ENCODE peak calls at places on chromosomes 7 and 10, in ten cellular contexts. O is posterior cingulate gyrus; J is activated CD8-positive, alpha-beta memory T cell treated with anti-CD3 and anti-CD28 coated beads for 24 hours; Y is GM10248; H is NB4; S is kidney; W is NCI-H1105; F is smooth muscle cell of the brain vasculature; P is iPS-NIHi11; V is foreskin fibroblast. I is an unnamed sample.

GRCh38 chr10:74231375-74231774 is 80.4 kb downstream of the ADK start:
- DNase-seq in O (no peak), J (no peak), Y (no peak), H (no peak), S (no peak), W (no peak), F (peak; percentile 9), P (no peak), V (peak; percentile 30), I (no peak)

GRCh38 chr10:51552879-51553278 is 146.5 kb downstream of the CSTF2T start:
- DNase-seq in O (no peak), J (no peak), Y (no peak), H (no peak), S (no peak), W (no peak), F (no peak), P (no peak), V (no peak), I (no peak)

GRCh38 chr10:127309609-127310008 is 113.2 kb upstream of the INSYN2A start:
- DNase-seq in O (no peak), J (no peak), Y (no peak), H (no peak), S (no peak), W (no peak), F (no peak), P (no peak), V (peak; percentile 52), I (no peak)

GRCh38 chr10:19549503-19549902 is 266.7 kb upstream of the PLXDC2 start:
- DNase-seq in O (no peak), J (no peak), Y (no peak), H (no peak), S (no peak), W (no peak), F (no peak), P (no peak), V (no peak), I (no peak)

GRCh38 chr7:49797987-49798660 is 24.7 kb downstream of the VWC2 start:
- DNase-seq in O (no peak), J (no peak), Y (no peak), H (no peak), S (no peak), W (no peak), F (no peak), P (no peak), V (no peak), I (no peak)

GRCh38 chr10:95815133-95815532 is 59.2 kb downstream of the ENTPD1 start:
- DNase-seq in O (no peak), J (no peak), Y (no peak), H (no peak), S (no peak), W (no peak), F (no peak), P (no peak), V (no peak), I (no peak)

GRCh38 chr7:108166687-108167086 is 36.5 kb upstream of the LAMB4 start:
- DNase-seq in O (no peak), J (no peak), Y (no peak), H (no peak), S (no peak), W (peak; percentile 65), F (no peak), P (no peak), V (no peak), I (no peak)

GRCh38 chr10:132676193-132676891 is 109.6 kb downstream of the NKX6-2 start:
- DNase-seq in O (peak; percentile 76), J (no peak), Y (no peak), H (no peak), S (peak; percentile 58), W (no peak), F (no peak), P (no peak), V (no peak), I (no peak)

GRCh38 chr7:51242881-51243518 is 73.6 kb downstream of the COBL start:
- DNase-seq in O (no peak), J (no peak), Y (no peak), H (peak; percentile 11), S (no peak), W (no peak), F (no peak), P (no peak), V (no peak), I (no peak)

GRCh38 chr7:112252141-112252540 is 45.6 kb downstream of the ZNF277 start:
- DNase-seq in O (no peak), J (no peak), Y (no peak), H (no peak), S (no peak), W (no peak), F (no peak), P (no peak), V (no peak), I (no peak)

GRCh38 chr10:112959207-112959838 is 9.3 kb downstream of the TCF7L2 start:
- DNase-seq in O (no peak), J (no peak), Y (no peak), H (no peak), S (no peak), W (no peak), F (no peak), P (no peak), V (peak; percentile 69), I (no peak)

GRCh38 chr7:115008465-115009114 is 86.7 kb downstream of the MDFIC start:
- DNase-seq in O (no peak), J (no peak), Y (no peak), H (no peak), S (peak; percentile 85), W (no peak), F (no peak), P (no peak), V (peak; percentile 50), I (no peak)

GRCh38 chr7:142813262-142813661 is 41.6 kb upstream of the EPHB6 start:
- DNase-seq in O (no peak), J (no peak), Y (no peak), H (no peak), S (no peak), W (no peak), F (no peak), P (peak; percentile 57), V (peak; percentile 47), I (no peak)

GRCh38 chr7:69403169-69403568 is 195.1 kb upstream of the AUTS2 start:
- DNase-seq in O (no peak), J (no peak), Y (no peak), H (peak; percentile 68), S (no peak), W (no peak), F (no peak), P (peak; percentile 56), V (no peak), I (no peak)

GRCh38 chr10:33073641-33074410 is 115.8 kb upstream of the ITGB1 start:
- DNase-seq in O (no peak), J (no peak), Y (no peak), H (peak; percentile 3), S (no peak), W (no peak), F (no peak), P (no peak), V (no peak), I (no peak)

GRCh38 chr7:112938895-112939588 is 147.6 kb downstream of the GPR85 start:
- DNase-seq in O (peak; percentile 80), J (peak; percentile 57), Y (peak; percentile 28), H (no peak), S (peak; percentile 82), W (peak; percentile 47), F (no peak), P (peak; percentile 59), V (no peak), I (no peak)

GRCh38 chr7:63925626-63926460 is 72.8 kb upstream of the ZNF722 start:
- DNase-seq in O (peak; percentile 100), J (peak; percentile 94), Y (no peak), H (peak; percentile 99), S (peak; percentile 97), W (peak; percentile 94), F (no peak), P (no peak), V (no peak), I (no peak)

GRCh38 chr7:101125989-101126650 is 784 bp upstream of the SERPINE1 start:
- DNase-seq in O (no peak), J (no peak), Y (peak; percentile 43), H (peak; percentile 67), S (peak; percentile 90), W (peak; percentile 2), F (no peak), P (no peak), V (peak; percentile 61), I (no peak)

GRCh38 chr10:69434169-69434568 is 17.1 kb upstream of the TSPAN15 start:
- DNase-seq in O (no peak), J (no peak), Y (no peak), H (no peak), S (no peak), W (no peak), F (no peak), P (no peak), V (no peak), I (no peak)

GRCh38 chr7:155256081-155256760 is 41.5 kb upstream of the INSIG1 start:
- DNase-seq in O (no peak), J (no peak), Y (no peak), H (no peak), S (no peak), W (no peak), F (no peak), P (no peak), V (no peak), I (no peak)

I was measured in glomerular endothelial cell.